ENCODE peak calls at places on chromosomes 16 and 17, in eight cellular contexts. E is OCI-LY7, Q is fibroblast of the aortic adventitia, I is HEK293T, X is thoracic aorta, P is naive B cell, Z is NCI-H2227 treated with DMSO at 0.1 percent for 48 hours, C is ovary. Y is an unnamed sample.

GRCh38 chr17:8062435-8062806 is 23.6 kb downstream of the ALOX15B start:
- DNase-seq in E (no peak), Q (peak), I (no peak), X (no peak), P (no peak), Z (no peak), C (no peak), Y (no peak)

GRCh38 chr16:23838485-23839142 is 2.8 kb downstream of the PRKCB start:
- DNase-seq in E (no peak), Q (no peak), I (no peak), X (no peak), P (no peak), Z (no peak), C (no peak), Y (no peak)

GRCh38 chr17:36608280-36608679 is 6.9 kb downstream of the MRM1 start:
- DNase-seq in E (no peak), Q (no peak), I (no peak), X (no peak), P (no peak), Z (no peak), C (no peak), Y (no peak)

GRCh38 chr16:73459586-73459985 is 411.7 kb upstream of the ZFHX3 start:
- DNase-seq in E (no peak), Q (no peak), I (no peak), X (no peak), P (no peak), Z (no peak), C (no peak), Y (no peak)

GRCh38 chr17:12790806-12791148 is 1.5 kb downstream of the ARHGAP44 start:
- DNase-seq in E (no peak), Q (no peak), I (no peak), X (no peak), P (no peak), Z (no peak), C (no peak), Y (no peak)

GRCh38 chr16:1065466-1066128 is 7.0 kb upstream of the SSTR5 start:
- DNase-seq in E (no peak), Q (no peak), I (no peak), X (no peak), P (no peak), Z (no peak), C (no peak), Y (no peak)

GRCh38 chr16:84841787-84842300 is 22.1 kb downstream of the CRISPLD2 start:
- DNase-seq in E (no peak), Q (no peak), I (no peak), X (no peak), P (no peak), Z (no peak), C (no peak), Y (no peak)

GRCh38 chr17:16477255-16477654 is 14.7 kb downstream of the LRRC75A start:
- DNase-seq in E (no peak), Q (peak), I (no peak), X (no peak), P (no peak), Z (no peak), C (peak), Y (no peak)

GRCh38 chr16:85422374-85423185 is 190.5 kb upstream of the GSE1 start:
- DNase-seq in E (no peak), Q (no peak), I (no peak), X (no peak), P (no peak), Z (no peak), C (peak), Y (no peak)

GRCh38 chr16:69187387-69187890 is 475 bp downstream of the SNTB2 start:
- DNase-seq in E (peak), Q (no peak), I (peak), X (no peak), P (peak), Z (no peak), C (peak), Y (no peak)

GRCh38 chr17:1188812-1189211 is 9.0 kb upstream of the ABR start:
- DNase-seq in E (peak), Q (peak), I (no peak), X (peak), P (no peak), Z (no peak), C (peak), Y (no peak)

GRCh38 chr16:61834082-61834481 is 202.2 kb downstream of the CDH8 start:
- DNase-seq in E (no peak), Q (no peak), I (no peak), X (no peak), P (no peak), Z (no peak), C (no peak), Y (no peak)

GRCh38 chr17:4950757-4951204 is at the start of gene ENO3:
- DNase-seq in E (peak), Q (no peak), I (no peak), X (no peak), P (no peak), Z (no peak), C (peak), Y (no peak)

GRCh38 chr17:48374650-48375230 is 55.3 kb downstream of the SKAP1 start:
- DNase-seq in E (peak), Q (no peak), I (peak), X (no peak), P (peak), Z (peak), C (no peak), Y (no peak)

GRCh38 chr17:30176845-30177244 is 58.7 kb downstream of the SLC6A4 start:
- DNase-seq in E (no peak), Q (no peak), I (no peak), X (no peak), P (no peak), Z (no peak), C (no peak), Y (no peak)

GRCh38 chr17:62075308-62075815 is 10.3 kb upstream of the MED13 start:
- DNase-seq in E (no peak), Q (peak), I (no peak), X (no peak), P (no peak), Z (no peak), C (no peak), Y (no peak)

GRCh38 chr17:41894791-41895331 is 23.9 kb downstream of the ACLY start:
- DNase-seq in E (no peak), Q (peak), I (no peak), X (no peak), P (no peak), Z (no peak), C (no peak), Y (no peak)

GRCh38 chr16:67902831-67903230 is 9.8 kb downstream of the PSKH1 start:
- DNase-seq in E (no peak), Q (no peak), I (no peak), X (no peak), P (no peak), Z (no peak), C (no peak), Y (no peak)

GRCh38 chr16:85759136-85759535 is 8.2 kb upstream of the C16orf74 start:
- DNase-seq in E (peak), Q (no peak), I (no peak), X (no peak), P (peak), Z (no peak), C (no peak), Y (no peak)

GRCh38 chr16:70151391-70151790 is 22.2 kb upstream of the CLEC18C start:
- DNase-seq in E (no peak), Q (no peak), I (no peak), X (no peak), P (no peak), Z (no peak), C (no peak), Y (peak)

GRCh38 chr17:19287651-19288050 is 50.5 kb downstream of the EPN2 start:
- DNase-seq in E (no peak), Q (no peak), I (no peak), X (no peak), P (no peak), Z (no peak), C (no peak), Y (no peak)

GRCh38 chr17:17664073-17664470 is 17.2 kb upstream of the RAI1 start:
- DNase-seq in E (no peak), Q (no peak), I (no peak), X (no peak), P (no peak), Z (no peak), C (no peak), Y (no peak)

Y was measured in natural killer cell treated with Interleukin-12 subunit alpha and Interleukin-12 subunit beta and Interleukin-15 and Interleukin-18, amount 100 ng/mL, for 72 hours.